ENCODE peak calls at places on chromosomes 3 and 15, in five cellular contexts. M is GM20000; A is neuronal stem cell; D is NCI-H1092 treated with DMSO at 0.1 percent for 48 hours; H is activated naive CD4-positive, alpha-beta T cell. X is an unnamed sample.

GRCh38 chr3:191762323-191762960 is 301.5 kb downstream of the PYDC2 start:
- DNase-seq in M (no peak), A (no peak), D (no peak), H (no peak), X (no peak)

GRCh38 chr3:123011484-123011883 is 16.1 kb downstream of the SEMA5B start:
- DNase-seq in M (no peak), A (no peak), D (no peak), H (no peak), X (no peak)

GRCh38 chr15:59862191-59863155 is 141.6 kb upstream of the FOXB1 start:
- DNase-seq in M (no peak), A (no peak), D (no peak), H (no peak), X (no peak)

GRCh38 chr3:95923496-95924210 is 890.7 kb upstream of the EPHA6 start:
- DNase-seq in M (no peak), A (no peak), D (no peak), H (no peak), X (no peak)

GRCh38 chr15:71653986-71654713 is 156.2 kb upstream of the NR2E3 start:
- DNase-seq in M (no peak), A (no peak), D (no peak), H (no peak), X (no peak)

GRCh38 chr3:184710870-184711365 is 946 bp downstream of the MAGEF1 start:
- DNase-seq in M (peak; percentile 81), A (no peak), D (no peak), H (no peak), X (no peak)

GRCh38 chr15:63466378-63467192 is 37.8 kb upstream of the USP3 start:
- DNase-seq in M (peak; percentile 85), A (peak; percentile 43), D (peak; percentile 74), H (no peak), X (no peak)

GRCh38 chr3:14230729-14231128 is 52.1 kb downstream of the LSM3 start:
- DNase-seq in M (no peak), A (no peak), D (no peak), H (no peak), X (no peak)

GRCh38 chr3:155391583-155391982 is 98.1 kb upstream of the STRIT1 start:
- DNase-seq in M (no peak), A (peak; percentile 39), D (no peak), H (no peak), X (no peak)

GRCh38 chr15:51672100-51672731 is 9.1 kb upstream of the SCG3 start:
- DNase-seq in M (no peak), A (peak; percentile 6), D (no peak), H (no peak), X (no peak)

GRCh38 chr3:10002951-10003350 is 16.3 kb upstream of the EMC3 start:
- DNase-seq in M (no peak), A (no peak), D (no peak), H (no peak), X (no peak)

GRCh38 chr3:133428552-133428951 is 28.7 kb downstream of the BFSP2 start:
- DNase-seq in M (no peak), A (no peak), D (no peak), H (no peak), X (no peak)

GRCh38 chr15:63019539-63020109 is 22.9 kb upstream of the TPM1 start:
- DNase-seq in M (no peak), A (no peak), D (no peak), H (no peak), X (no peak)

GRCh38 chr3:129370248-129370964 is 58.0 kb downstream of the EFCAB12 start:
- DNase-seq in M (no peak), A (no peak), D (no peak), H (no peak), X (no peak)

GRCh38 chr15:72968531-72968922 is 83.7 kb upstream of the NEO1 start:
- DNase-seq in M (no peak), A (no peak), D (no peak), H (no peak), X (no peak)